ENCODE peak calls at places on chromosomes 5 and 9, in five cellular contexts. Q, E, D, N and I are unnamed samples.

GRCh38 chr5:18745591-18745987 is 1111.3 kb downstream of the TAF11L14 start:
- DNase-seq in Q (peak), E (no peak), D (no peak), N (no peak), I (no peak)

GRCh38 chr5:132979367-132979935 is 16.0 kb upstream of the AFF4 start:
- DNase-seq in Q (peak), E (peak), D (no peak), N (no peak), I (no peak)

GRCh38 chr9:126475933-126476555 is 137.7 kb upstream of the LMX1B start:
- DNase-seq in Q (no peak), E (no peak), D (no peak), N (no peak), I (no peak)

GRCh38 chr9:81393985-81394811 is 295.1 kb downstream of the TLE1 start:
- DNase-seq in Q (peak), E (peak), D (no peak), N (no peak), I (no peak)

GRCh38 chr9:108478871-108479332 is 376.9 kb downstream of the ACTL7B start:
- DNase-seq in Q (no peak), E (peak), D (no peak), N (no peak), I (no peak)

GRCh38 chr9:115524467-115525059 is 406.6 kb upstream of the TNC start:
- DNase-seq in Q (no peak), E (peak), D (peak), N (no peak), I (no peak)

GRCh38 chr9:125522328-125522725 is 184.7 kb downstream of the MAPKAP1 start:
- DNase-seq in Q (no peak), E (peak), D (no peak), N (no peak), I (no peak)

GRCh38 chr9:136605966-136606365 is 56.8 kb upstream of the EGFL7 start:
- DNase-seq in Q (no peak), E (no peak), D (no peak), N (no peak), I (peak)

GRCh38 chr9:96491079-96491879 is 41.3 kb downstream of the HABP4 start:
- DNase-seq in Q (peak), E (peak), D (no peak), N (no peak), I (no peak)

GRCh38 chr5:136424835-136425694 is 59.7 kb upstream of the TRPC7 start:
- DNase-seq in Q (peak), E (peak), D (peak), N (no peak), I (peak)